ENCODE peak calls at places on chromosome 3, in ten cellular contexts. X, V, W, J, N, E, P, K, S and Z are unnamed samples.

GRCh38 chr3:179801263-179801662 is 148.4 kb downstream of the USP13 start:
- DNase-seq in X (no peak), P (no peak), S (no peak), N (no peak), J (peak), W (no peak), V (no peak), E (no peak), K (peak), Z (no peak)

GRCh38 chr3:30777426-30777825 is 117.0 kb downstream of the GADL1 start:
- DNase-seq in J (no peak), S (no peak), V (no peak), N (no peak), X (no peak), K (no peak), W (no peak), E (no peak), P (no peak), Z (no peak)

GRCh38 chr3:184384342-184384741 is 4.5 kb downstream of the CHRD start:
- DNase-seq in W (no peak), P (no peak), S (no peak), N (no peak), X (no peak), K (no peak), V (no peak), J (no peak), E (no peak), Z (no peak)

GRCh38 chr3:195754141-195754540 is 33.4 kb downstream of the MUC20 start:
- DNase-seq in K (no peak), N (no peak), J (no peak), X (no peak), P (no peak), V (no peak), S (no peak), E (no peak), W (no peak), Z (no peak)

GRCh38 chr3:41265823-41266273 is 66.5 kb downstream of the CTNNB1 start:
- DNase-seq in W (no peak), S (no peak), N (no peak), E (no peak), X (no peak), K (no peak), V (no peak), J (no peak), P (no peak), Z (no peak)

GRCh38 chr3:123743121-123743520 is 141.0 kb downstream of the MYLK start:
- DNase-seq in J (no peak), X (no peak), E (no peak), V (no peak), P (no peak), N (no peak), W (no peak), K (no peak), S (no peak), Z (no peak)

GRCh38 chr3:19149388-19149787 is 1.1 kb downstream of the KCNH8 start:
- DNase-seq in K (no peak), J (no peak), X (no peak), S (peak), V (peak), W (no peak), P (no peak), E (no peak), N (peak), Z (no peak)

GRCh38 chr3:25900171-25900570 is 110.3 kb downstream of the OXSM start:
- DNase-seq in J (no peak), S (no peak), X (no peak), E (no peak), P (no peak), N (no peak), K (no peak), W (no peak), V (no peak), Z (no peak)

GRCh38 chr3:133941390-133941789 is 45.7 kb upstream of the RAB6B start:
- DNase-seq in X (peak), J (no peak), W (no peak), K (peak), P (no peak), N (peak), E (no peak), S (no peak), V (no peak), Z (no peak)

GRCh38 chr3:127629462-127630403 is 748 bp downstream of the PODXL2 start:
- DNase-seq in X (no peak), E (no peak), V (no peak), W (no peak), P (peak), N (no peak), K (no peak), J (no peak), S (peak), Z (no peak)

GRCh38 chr3:42807929-42808328 is 1.3 kb upstream of the ACKR2 start:
- DNase-seq in W (no peak), E (no peak), P (no peak), S (no peak), N (no peak), X (no peak), K (no peak), J (peak), V (no peak), Z (no peak)

GRCh38 chr3:171508676-171509075 is 48.5 kb upstream of the TNIK start:
- DNase-seq in E (no peak), K (no peak), N (no peak), V (no peak), W (no peak), S (no peak), J (no peak), P (no peak), X (no peak), Z (no peak)

GRCh38 chr3:49967307-49967706 is 27.4 kb downstream of the RBM6 start:
- DNase-seq in K (no peak), V (no peak), J (no peak), N (no peak), W (no peak), S (no peak), P (no peak), X (no peak), E (no peak), Z (no peak)

GRCh38 chr3:188169826-188170455 is 16.0 kb downstream of the LPP start:
- DNase-seq in S (no peak), J (no peak), E (no peak), W (no peak), N (peak), K (no peak), P (no peak), V (no peak), X (no peak), Z (peak)

GRCh38 chr3:46558184-46559029 is 7.7 kb downstream of the LRRC2 start:
- DNase-seq in K (no peak), E (peak), P (peak), N (peak), V (peak), S (peak), J (peak), W (no peak), X (no peak), Z (peak)

GRCh38 chr3:148833223-148833622 is 5.6 kb downstream of the CPB1 start:
- DNase-seq in E (no peak), J (no peak), W (no peak), V (no peak), X (no peak), P (no peak), S (no peak), N (no peak), K (no peak), Z (no peak)

GRCh38 chr3:170440346-170440745 is 21.7 kb downstream of the CLDN11 start:
- DNase-seq in E (no peak), S (no peak), V (no peak), J (no peak), W (no peak), X (no peak), N (no peak), P (no peak), K (no peak), Z (no peak)

GRCh38 chr3:131216801-131217200 is 164.8 kb upstream of the NUDT16 start:
- DNase-seq in J (peak), K (peak), N (no peak), E (no peak), V (no peak), P (no peak), W (no peak), S (no peak), X (no peak), Z (no peak)